ENCODE peak calls at places on chromosomes 13 and 19, in six cellular contexts. One of them, this sample, is unnamed.

GRCh38 chr19:860481-861098 is 1.1 kb downstream of the CFD start:
- DNase-seq in psoas muscle: peak; percentile 82
- DNase-seq in fibroblast of lung: peak; percentile 47
- DNase-seq in bronchial epithelial cell: peak; percentile 27
- DNase-seq in type B pancreatic cell: no peak
- DNase-seq in tibial artery: peak; percentile 84
- DNase-seq in this sample: no peak

GRCh38 chr13:114142640-114143490 is 10.4 kb upstream of the RASA3 start:
- DNase-seq in psoas muscle: no peak
- DNase-seq in fibroblast of lung: no peak
- DNase-seq in bronchial epithelial cell: peak; percentile 82
- DNase-seq in type B pancreatic cell: no peak
- DNase-seq in tibial artery: peak; percentile 65
- DNase-seq in this sample: no peak

GRCh38 chr19:11581740-11582139 is 4.3 kb upstream of the ACP5 start:
- DNase-seq in psoas muscle: no peak
- DNase-seq in fibroblast of lung: peak; percentile 44
- DNase-seq in bronchial epithelial cell: no peak
- DNase-seq in type B pancreatic cell: no peak
- DNase-seq in tibial artery: no peak
- DNase-seq in this sample: no peak

GRCh38 chr19:29631450-29631849 is 25.4 kb downstream of the POP4 start:
- DNase-seq in psoas muscle: no peak
- DNase-seq in fibroblast of lung: no peak
- DNase-seq in bronchial epithelial cell: no peak
- DNase-seq in type B pancreatic cell: no peak
- DNase-seq in tibial artery: peak; percentile 29
- DNase-seq in this sample: no peak

GRCh38 chr19:33518541-33518940 is 3.0 kb downstream of the PEPD start:
- DNase-seq in psoas muscle: no peak
- DNase-seq in fibroblast of lung: no peak
- DNase-seq in bronchial epithelial cell: no peak
- DNase-seq in type B pancreatic cell: no peak
- DNase-seq in tibial artery: no peak
- DNase-seq in this sample: no peak

GRCh38 chr13:27309967-27310598 is 39.5 kb downstream of the RASL11A start:
- DNase-seq in psoas muscle: no peak
- DNase-seq in fibroblast of lung: peak; percentile 23
- DNase-seq in bronchial epithelial cell: peak; percentile 59
- DNase-seq in type B pancreatic cell: no peak
- DNase-seq in tibial artery: no peak
- DNase-seq in this sample: no peak

GRCh38 chr13:25180795-25181537 is 8.9 kb upstream of the AMER2 start:
- DNase-seq in psoas muscle: no peak
- DNase-seq in fibroblast of lung: no peak
- DNase-seq in bronchial epithelial cell: no peak
- DNase-seq in type B pancreatic cell: no peak
- DNase-seq in tibial artery: no peak
- DNase-seq in this sample: no peak

GRCh38 chr19:27746691-27747380 is 1466.1 kb downstream of the UQCRFS1 start:
- DNase-seq in psoas muscle: peak; percentile 19
- DNase-seq in fibroblast of lung: peak; percentile 38
- DNase-seq in bronchial epithelial cell: peak; percentile 4
- DNase-seq in type B pancreatic cell: peak; percentile 60
- DNase-seq in tibial artery: no peak
- DNase-seq in this sample: peak; percentile 70

GRCh38 chr13:65339236-65339635 is 1890.9 kb downstream of the PCDH9 start:
- DNase-seq in psoas muscle: no peak
- DNase-seq in fibroblast of lung: peak; percentile 51
- DNase-seq in bronchial epithelial cell: no peak
- DNase-seq in type B pancreatic cell: no peak
- DNase-seq in tibial artery: no peak
- DNase-seq in this sample: no peak

DNA sequence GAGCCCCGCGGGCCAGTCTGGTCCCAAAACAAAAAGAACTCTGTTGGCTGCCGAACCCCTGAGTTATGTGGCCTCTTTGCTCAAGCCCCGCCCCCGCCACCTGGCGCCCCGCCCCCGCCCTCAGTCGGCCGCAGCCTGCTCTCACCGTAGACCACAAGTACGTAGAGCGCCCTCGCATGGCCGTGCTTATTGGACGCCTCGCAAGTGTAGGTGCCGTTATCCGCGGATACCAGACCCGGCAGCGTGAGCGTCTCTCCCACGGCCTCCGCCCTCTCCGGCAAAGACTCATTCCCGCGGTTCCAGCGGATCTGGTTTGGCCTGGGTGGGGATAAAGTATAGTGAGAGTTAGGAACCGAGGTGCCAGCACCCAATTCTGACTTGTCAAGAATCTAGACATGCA is 5.5 kb upstream of the ZNF428 start:
- DNase-seq in psoas muscle: peak; percentile 31
- DNase-seq in fibroblast of lung: no peak
- DNase-seq in bronchial epithelial cell: peak; percentile 19
- DNase-seq in type B pancreatic cell: no peak
- DNase-seq in tibial artery: no peak
- DNase-seq in this sample: no peak
- TF ChIP-seq CTCF in psoas muscle: no peak
- TF ChIP-seq CTCF in fibroblast of lung: no peak
- TF ChIP-seq CTCF in bronchial epithelial cell: peak; percentile 26
- TF ChIP-seq CTCF in type B pancreatic cell: no peak
- TF ChIP-seq CTCF in tibial artery: no peak
- TF ChIP-seq CTCF in this sample: no peak

GRCh38 chr13:32134991-32135390 is 103.4 kb downstream of the FRY start:
- DNase-seq in psoas muscle: no peak
- DNase-seq in fibroblast of lung: peak; percentile 41
- DNase-seq in bronchial epithelial cell: no peak
- DNase-seq in type B pancreatic cell: no peak
- DNase-seq in tibial artery: no peak
- DNase-seq in this sample: no peak
- TF ChIP-seq CTCF in psoas muscle: no peak
- TF ChIP-seq CTCF in fibroblast of lung: no peak
- TF ChIP-seq CTCF in bronchial epithelial cell: no peak
- TF ChIP-seq CTCF in type B pancreatic cell: no peak
- TF ChIP-seq CTCF in tibial artery: no peak
- TF ChIP-seq CTCF in this sample: no peak

GRCh38 chr19:35991731-35992450 is 3.1 kb upstream of the SDHAF1 start:
- DNase-seq in psoas muscle: no peak
- DNase-seq in fibroblast of lung: peak; percentile 27
- DNase-seq in bronchial epithelial cell: no peak
- DNase-seq in type B pancreatic cell: no peak
- DNase-seq in tibial artery: no peak
- DNase-seq in this sample: no peak

GRCh38 chr19:35994868-35995654 is at the start of gene SDHAF1:
- DNase-seq in psoas muscle: peak; percentile 98
- DNase-seq in fibroblast of lung: peak; percentile 89
- DNase-seq in bronchial epithelial cell: peak; percentile 80
- DNase-seq in type B pancreatic cell: peak; percentile 92
- DNase-seq in tibial artery: peak; percentile 98
- DNase-seq in this sample: peak; percentile 97

GRCh38 chr19:35992902-35993765 is 1.9 kb upstream of the SDHAF1 start:
- DNase-seq in psoas muscle: no peak
- DNase-seq in fibroblast of lung: no peak
- DNase-seq in bronchial epithelial cell: peak; percentile 71
- DNase-seq in type B pancreatic cell: no peak
- DNase-seq in tibial artery: no peak
- DNase-seq in this sample: no peak

GRCh38 chr19:35996777-35997176 is 1.8 kb downstream of the SDHAF1 start:
- DNase-seq in psoas muscle: no peak
- DNase-seq in fibroblast of lung: no peak
- DNase-seq in bronchial epithelial cell: no peak
- DNase-seq in type B pancreatic cell: no peak
- DNase-seq in tibial artery: no peak
- DNase-seq in this sample: no peak

GRCh38 chr19:35995655-35995993 is 636 bp downstream of the SDHAF1 start:
- DNase-seq in psoas muscle: peak; percentile 46
- DNase-seq in fibroblast of lung: peak; percentile 18
- DNase-seq in bronchial epithelial cell: no peak
- DNase-seq in type B pancreatic cell: no peak
- DNase-seq in tibial artery: peak; percentile 81
- DNase-seq in this sample: no peak
- TF ChIP-seq CTCF in psoas muscle: no peak
- TF ChIP-seq CTCF in fibroblast of lung: no peak
- TF ChIP-seq CTCF in bronchial epithelial cell: no peak
- TF ChIP-seq CTCF in type B pancreatic cell: no peak
- TF ChIP-seq CTCF in tibial artery: no peak
- TF ChIP-seq CTCF in this sample: no peak

GRCh38 chr19:39582891-39583625 is 19.3 kb upstream of the LGALS13 start:
- DNase-seq in psoas muscle: no peak
- DNase-seq in fibroblast of lung: no peak
- DNase-seq in bronchial epithelial cell: peak; percentile 13
- DNase-seq in type B pancreatic cell: no peak
- DNase-seq in tibial artery: no peak
- DNase-seq in this sample: no peak
- TF ChIP-seq CTCF in psoas muscle: no peak
- TF ChIP-seq CTCF in fibroblast of lung: no peak
- TF ChIP-seq CTCF in bronchial epithelial cell: no peak
- TF ChIP-seq CTCF in type B pancreatic cell: no peak
- TF ChIP-seq CTCF in tibial artery: no peak
- TF ChIP-seq CTCF in this sample: no peak

DNA sequence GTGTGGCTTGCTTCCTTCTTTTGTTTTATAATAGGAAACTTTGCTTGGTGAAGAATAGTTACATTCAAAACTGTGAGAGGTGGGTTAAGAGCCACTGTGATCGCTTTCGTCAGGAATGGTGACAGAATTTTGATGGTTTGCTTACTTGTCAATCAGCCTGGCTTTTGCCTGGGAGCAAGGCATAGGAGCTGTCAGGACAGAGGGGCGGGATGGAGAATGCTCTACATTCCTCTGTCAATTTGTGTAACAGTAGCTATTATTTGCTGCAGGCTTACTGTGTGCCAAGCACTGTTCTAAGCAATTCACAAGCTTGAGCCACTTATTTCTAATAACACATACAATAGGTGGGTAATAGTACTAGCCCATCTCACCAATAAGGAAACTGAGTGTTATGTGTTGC is 28.1 kb upstream of the TNFSF11 start:
- DNase-seq in psoas muscle: no peak
- DNase-seq in fibroblast of lung: no peak
- DNase-seq in bronchial epithelial cell: no peak
- DNase-seq in type B pancreatic cell: no peak
- DNase-seq in tibial artery: no peak
- DNase-seq in this sample: no peak
- TF ChIP-seq CTCF in psoas muscle: no peak
- TF ChIP-seq CTCF in fibroblast of lung: no peak
- TF ChIP-seq CTCF in bronchial epithelial cell: no peak
- TF ChIP-seq CTCF in type B pancreatic cell: no peak
- TF ChIP-seq CTCF in tibial artery: no peak
- TF ChIP-seq CTCF in this sample: no peak

DNA sequence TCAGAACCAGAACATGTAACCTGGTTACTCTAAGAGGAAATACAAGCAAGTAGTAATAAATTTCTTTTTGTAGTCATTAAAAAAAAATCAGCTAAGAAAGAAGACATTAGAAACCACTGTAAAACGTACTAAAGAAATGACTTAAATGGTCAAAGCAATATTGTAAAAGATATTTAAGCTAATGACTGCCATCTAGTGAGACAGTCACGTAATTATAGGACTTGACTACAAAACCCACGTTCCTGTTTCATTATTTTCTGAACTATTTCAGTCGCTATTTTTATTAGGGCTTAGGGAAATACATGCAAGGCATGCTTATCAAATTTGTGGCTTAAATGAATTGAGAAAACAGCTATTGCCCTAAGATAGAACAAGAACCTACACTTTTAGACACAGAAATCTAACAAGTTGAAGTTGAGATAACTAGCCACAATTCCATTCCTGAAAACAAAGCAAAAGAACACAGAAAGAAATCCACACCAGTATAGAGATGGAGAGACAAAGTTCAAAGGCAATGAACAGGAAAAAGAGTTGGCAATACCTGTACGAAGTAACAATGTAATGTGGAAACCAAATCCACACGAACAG is 17.9 kb downstream of the ALG5 start:
- DNase-seq in psoas muscle: no peak
- DNase-seq in fibroblast of lung: peak; percentile 53
- DNase-seq in bronchial epithelial cell: peak; percentile 59
- DNase-seq in type B pancreatic cell: no peak
- DNase-seq in tibial artery: no peak
- DNase-seq in this sample: no peak
- TF ChIP-seq CTCF in psoas muscle: peak; percentile 60
- TF ChIP-seq CTCF in fibroblast of lung: no peak
- TF ChIP-seq CTCF in bronchial epithelial cell: peak; percentile 38
- TF ChIP-seq CTCF in type B pancreatic cell: peak; percentile 78
- TF ChIP-seq CTCF in tibial artery: peak; percentile 56
- TF ChIP-seq CTCF in this sample: peak; percentile 36

GRCh38 chr13:77509221-77509620 is 26.3 kb upstream of the SCEL start:
- DNase-seq in psoas muscle: no peak
- DNase-seq in fibroblast of lung: peak; percentile 90
- DNase-seq in bronchial epithelial cell: peak; percentile 66
- DNase-seq in type B pancreatic cell: no peak
- DNase-seq in tibial artery: no peak
- DNase-seq in this sample: no peak

GRCh38 chr13:77510156-77510555 is 25.4 kb upstream of the SCEL start:
- DNase-seq in psoas muscle: no peak
- DNase-seq in fibroblast of lung: peak; percentile 21
- DNase-seq in bronchial epithelial cell: no peak
- DNase-seq in type B pancreatic cell: no peak
- DNase-seq in tibial artery: no peak
- DNase-seq in this sample: no peak

GRCh38 chr13:77507931-77508776 is 27.4 kb upstream of the SCEL start:
- DNase-seq in psoas muscle: no peak
- DNase-seq in fibroblast of lung: peak; percentile 97
- DNase-seq in bronchial epithelial cell: peak; percentile 84
- DNase-seq in type B pancreatic cell: no peak
- DNase-seq in tibial artery: no peak
- DNase-seq in this sample: no peak

GRCh38 chr13:77503398-77503797 is 32.1 kb upstream of the SCEL start:
- DNase-seq in psoas muscle: no peak
- DNase-seq in fibroblast of lung: no peak
- DNase-seq in bronchial epithelial cell: no peak
- DNase-seq in type B pancreatic cell: no peak
- DNase-seq in tibial artery: no peak
- DNase-seq in this sample: no peak

GRCh38 chr13:77506874-77507273 is 28.6 kb upstream of the SCEL start:
- DNase-seq in psoas muscle: no peak
- DNase-seq in fibroblast of lung: no peak
- DNase-seq in bronchial epithelial cell: no peak
- DNase-seq in type B pancreatic cell: no peak
- DNase-seq in tibial artery: no peak
- DNase-seq in this sample: no peak
- TF ChIP-seq CTCF in psoas muscle: peak; percentile 30
- TF ChIP-seq CTCF in fibroblast of lung: no peak
- TF ChIP-seq CTCF in bronchial epithelial cell: no peak
- TF ChIP-seq CTCF in type B pancreatic cell: peak; percentile 60
- TF ChIP-seq CTCF in tibial artery: peak; percentile 20
- TF ChIP-seq CTCF in this sample: no peak

This sample was measured in coronary artery.